ENCODE peak calls at places on chromosomes 2 and 18, in four cellular contexts. V is prostate gland, B is lower lobe of right lung, U is psoas muscle. W is an unnamed sample.

GRCh38 chr2:165952600-165953210 is 871 bp downstream of the TTC21B start:
- DNase-seq in B (no peak), U (no peak), V (no peak), W (no peak)

GRCh38 chr2:234518986-234519642 is 22.2 kb upstream of the ARL4C start:
- DNase-seq in U (no peak), V (no peak), B (no peak), W (no peak)

GRCh38 chr2:192267484-192267883 is 72.8 kb upstream of the TMEFF2 start:
- DNase-seq in U (no peak), V (no peak), B (no peak), W (no peak)

GRCh38 chr18:52007109-52007508 is 332.9 kb upstream of the DCC start:
- DNase-seq in B (no peak), V (no peak), U (no peak), W (no peak)

GRCh38 chr2:219041252-219041651 is at the start of gene CFAP65:
- DNase-seq in V (peak; percentile 34), U (no peak), B (no peak), W (peak; percentile 32)

GRCh38 chr2:164061129-164061746 is 325.4 kb upstream of the FIGN start:
- DNase-seq in V (no peak), B (no peak), U (no peak), W (peak; percentile 32)

GRCh38 chr18:70384181-70384790 is 95.4 kb downstream of the SOCS6 start:
- DNase-seq in V (no peak), B (no peak), U (no peak), W (no peak)

GRCh38 chr18:78778651-78779050 is 201.0 kb upstream of the SALL3 start:
- DNase-seq in U (no peak), B (no peak), V (no peak), W (no peak)

GRCh38 chr2:29518010-29518409 is 402.8 kb downstream of the CLIP4 start:
- DNase-seq in U (no peak), V (no peak), B (no peak), W (no peak)

GRCh38 chr2:85457877-85458316 is 39.4 kb downstream of the SH2D6 start:
- DNase-seq in U (no peak), V (peak; percentile 58), B (no peak), W (no peak)

GRCh38 chr18:64103979-64104378 is 44.9 kb downstream of the LINC00305 start:
- DNase-seq in U (no peak), V (no peak), B (no peak), W (no peak)

GRCh38 chr2:28691774-28692281 is 59.8 kb upstream of the PPP1CB start:
- DNase-seq in V (no peak), U (peak; percentile 59), B (no peak), W (no peak)

GRCh38 chr2:29223257-29223656 is 108.0 kb downstream of the CLIP4 start:
- DNase-seq in U (peak; percentile 30), B (no peak), V (no peak), W (no peak)

GRCh38 chr2:505931-506330 is 171.3 kb downstream of the TMEM18 start:
- DNase-seq in V (no peak), B (no peak), U (no peak), W (no peak)

GRCh38 chr2:237190958-237191692 is 105.4 kb downstream of the COPS8 start:
- DNase-seq in U (no peak), B (no peak), V (no peak), W (no peak)

GRCh38 chr2:36456227-36456788 is 100.7 kb downstream of the CRIM1 start:
- DNase-seq in B (peak; percentile 63), V (no peak), U (peak; percentile 81), W (no peak)

GRCh38 chr2:224222320-224222719 is 179.6 kb downstream of the FAM124B start:
- DNase-seq in U (no peak), V (no peak), B (no peak), W (no peak)

GRCh38 chr2:195520671-195521155 is 136.3 kb upstream of the SLC39A10 start:
- DNase-seq in B (no peak), V (no peak), U (no peak), W (no peak)

GRCh38 chr2:191740016-191740419 is 62.1 kb downstream of the NABP1 start:
- DNase-seq in B (no peak), U (no peak), V (no peak), W (peak; percentile 99)

GRCh38 chr2:99079226-99079625 is 62.3 kb upstream of the C2orf15 start:
- DNase-seq in U (no peak), B (no peak), V (no peak), W (no peak)

GRCh38 chr2:160647967-160648685 is 154.5 kb upstream of the RBMS1 start:
- DNase-seq in V (peak; percentile 33), U (no peak), B (peak; percentile 56), W (no peak)
- H3K4me3 ChIP-seq in V (peak overlapping the region; percentile 11), U (no peak overlapping the region), B (no peak overlapping the region), W (no peak overlapping the region)

DNA sequence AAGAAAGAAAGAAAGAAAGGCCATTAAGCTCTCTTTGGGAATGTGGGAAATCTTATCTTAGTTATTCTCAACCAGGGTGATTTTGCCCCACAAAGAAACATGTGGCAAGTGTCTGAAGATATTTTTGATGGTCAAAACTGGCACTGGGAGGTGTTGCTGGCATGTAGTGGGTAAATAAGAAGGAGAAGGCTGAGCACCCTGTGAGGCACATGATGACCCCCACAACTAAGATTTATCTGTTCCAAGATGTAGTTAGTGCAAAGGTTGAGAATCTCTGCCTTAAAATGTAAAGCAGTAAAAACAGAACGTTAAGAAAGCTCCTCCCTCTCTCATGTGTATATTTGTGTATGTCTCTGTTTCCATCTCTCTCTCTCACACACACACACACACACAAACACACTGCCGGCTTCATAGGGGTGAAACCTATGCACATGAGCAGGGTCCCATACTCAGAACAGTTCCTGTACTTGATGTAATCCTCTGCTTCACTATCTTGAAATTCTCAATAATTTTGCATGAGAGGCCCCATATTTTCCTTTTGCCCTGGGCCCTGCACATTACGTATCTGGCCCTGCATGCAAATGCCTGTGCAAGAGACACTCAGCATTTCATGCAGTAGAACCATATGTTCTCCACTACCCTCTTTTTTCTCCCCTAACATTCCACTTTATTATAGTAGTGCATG is 94.3 kb downstream of the MREG start:
- DNase-seq in U (no peak), B (no peak), V (no peak), W (no peak)
- H3K4me3 ChIP-seq in U (no peak overlapping the region), B (no peak overlapping the region), V (no peak overlapping the region), W (no peak overlapping the region)

GRCh38 chr2:71943238-71944182 is 204.2 kb downstream of the CYP26B1 start:
- DNase-seq in V (peak; percentile 2), B (no peak), U (peak; percentile 74), W (no peak)
- H3K4me3 ChIP-seq in V (no peak overlapping the region), B (no peak overlapping the region), U (no peak overlapping the region), W (no peak overlapping the region)

GRCh38 chr18:32911660-32912284 is 138.9 kb upstream of the KLHL14 start:
- DNase-seq in U (no peak), V (no peak), B (no peak), W (no peak)
- H3K4me3 ChIP-seq in U (no peak overlapping the region), V (no peak overlapping the region), B (no peak overlapping the region), W (no peak overlapping the region)

GRCh38 chr2:203804070-203804469 is 63.5 kb upstream of the CTLA4 start:
- DNase-seq in V (no peak), U (no peak), B (no peak), W (peak; percentile 45)
- H3K4me3 ChIP-seq in V (no peak overlapping the region), U (no peak overlapping the region), B (no peak overlapping the region), W (no peak overlapping the region)

GRCh38 chr2:188983427-188984101 is 9.4 kb downstream of the COL3A1 start:
- DNase-seq in U (no peak), B (no peak), V (no peak), W (no peak)
- H3K4me3 ChIP-seq in U (no peak overlapping the region), B (no peak overlapping the region), V (no peak overlapping the region), W (no peak overlapping the region)

GRCh38 chr2:12720752-12721151 is 4.0 kb downstream of the TRIB2 start:
- DNase-seq in U (no peak), V (no peak), B (no peak), W (no peak)
- H3K4me3 ChIP-seq in U (peak overlapping the region; percentile 90), V (peak overlapping the region; percentile 71), B (peak overlapping the region; percentile 88), W (no peak overlapping the region)

GRCh38 chr2:199455533-199456382 is 2.0 kb downstream of the SATB2 start:
- DNase-seq in U (peak; percentile 62), B (peak; percentile 50), V (no peak), W (no peak)

GRCh38 chr2:199456383-199457146 is 1.2 kb downstream of the SATB2 start:
- DNase-seq in V (no peak), B (no peak), U (no peak), W (no peak)

GRCh38 chr2:199452991-199453379 is 4.8 kb downstream of the SATB2 start:
- DNase-seq in U (no peak), B (no peak), V (no peak), W (no peak)

GRCh38 chr2:199457147-199458016 is at the start of gene SATB2:
- DNase-seq in V (no peak), U (peak; percentile 59), B (peak; percentile 49), W (no peak)

DNA sequence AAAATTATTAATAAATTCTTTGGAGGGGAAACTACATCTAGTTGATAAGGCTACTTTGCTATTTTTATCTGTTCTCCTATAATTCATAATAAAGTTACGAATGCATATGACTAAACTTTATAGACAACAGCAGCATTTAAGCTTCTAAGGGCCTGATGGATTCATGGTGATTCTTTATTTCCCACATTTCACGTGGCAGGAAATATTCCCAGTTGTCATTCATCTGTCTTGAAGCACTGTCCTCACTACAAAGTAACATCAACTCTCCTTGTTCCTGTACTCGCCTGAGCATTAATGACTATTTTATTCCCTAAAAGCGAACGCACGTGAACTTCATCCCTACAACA is 2.6 kb downstream of the SATB2 start:
- DNase-seq in B (no peak), U (no peak), V (no peak), W (no peak)
- H3K4me3 ChIP-seq in B (no peak overlapping the region), U (no peak overlapping the region), V (no peak overlapping the region), W (no peak overlapping the region)

DNA sequence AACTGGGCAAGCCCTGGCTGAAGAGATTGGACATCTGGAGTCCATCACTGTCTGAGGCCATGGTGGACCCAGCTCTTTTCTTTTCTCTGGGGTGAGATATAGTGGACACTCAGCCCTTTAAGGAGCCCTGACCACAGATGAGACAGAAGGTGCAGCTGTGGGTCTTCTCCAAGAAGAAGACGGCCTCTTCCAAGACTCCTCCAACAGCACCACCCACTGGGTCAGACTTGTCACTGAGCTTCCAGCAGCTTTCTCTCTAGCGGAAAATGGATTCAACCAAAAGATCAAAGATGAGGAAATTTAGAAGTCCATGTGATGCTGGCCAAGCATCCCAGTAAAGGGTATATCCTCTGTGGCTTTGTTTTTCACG is 27.3 kb downstream of the TWIST2 start:
- DNase-seq in U (no peak), B (no peak), V (no peak), W (no peak)
- H3K4me3 ChIP-seq in U (no peak overlapping the region), B (no peak overlapping the region), V (no peak overlapping the region), W (no peak overlapping the region)

W was measured in Jurkat, Clone E6-1.